ENCODE peak calls at places on chromosomes 11 and 22, in five cellular contexts. K is OCI-M1; P is CD8-positive, alpha-beta T cell; Q is GM03348; F is Calu3. D is an unnamed sample.
A peak's percentile ranks its signal among the peaks of the same experiment; 100 is the strongest.

GRCh38 chr11:47111318-47111804 is 65.3 kb downstream of the ARFGAP2 start:
- DNase-seq in K (no peak), P (no peak), Q (no peak), F (no peak), D (no peak)

GRCh38 chr11:94853836-94854235 is 85.7 kb downstream of the AMOTL1 start:
- DNase-seq in K (no peak), P (no peak), Q (no peak), F (no peak), D (no peak)

GRCh38 chr22:20095521-20095920 is 15.5 kb downstream of the DGCR8 start:
- DNase-seq in K (no peak), P (no peak), Q (no peak), F (no peak), D (no peak)

GRCh38 chr11:35305670-35306382 is 113.5 kb downstream of the SLC1A2 start:
- DNase-seq in K (peak; percentile 63), P (peak; percentile 25), Q (peak; percentile 50), F (peak; percentile 20), D (peak; percentile 12)

GRCh38 chr11:42251984-42252383 is 792.5 kb upstream of the LRRC4C start:
- DNase-seq in K (no peak), P (no peak), Q (no peak), F (no peak), D (no peak)

GRCh38 chr11:624705-625635 is at the start of gene CDHR5:
- DNase-seq in K (no peak), P (no peak), Q (no peak), F (no peak), D (peak; percentile 41)

GRCh38 chr11:26137651-26138050 is 194.3 kb upstream of the ANO3 start:
- DNase-seq in K (no peak), P (no peak), Q (no peak), F (no peak), D (no peak)

GRCh38 chr11:66841861-66842260 is 1.4 kb upstream of the RCE1 start:
- DNase-seq in K (no peak), P (no peak), Q (no peak), F (no peak), D (no peak)

GRCh38 chr11:85603220-85603619 is 23.9 kb downstream of the DLG2 start:
- DNase-seq in K (no peak), P (no peak), Q (no peak), F (no peak), D (no peak)

GRCh38 chr11:520428-521178 is 13.6 kb upstream of the RNH1 start:
- DNase-seq in K (no peak), P (no peak), Q (no peak), F (no peak), D (peak; percentile 28)

GRCh38 chr11:68655406-68655805 is 28.9 kb upstream of the GAL start:
- DNase-seq in K (no peak), P (no peak), Q (no peak), F (no peak), D (no peak)

GRCh38 chr11:61446211-61446651 is 16.3 kb downstream of the SDHAF2 start:
- DNase-seq in K (peak; percentile 86), P (peak; percentile 49), Q (peak; percentile 93), F (peak; percentile 88), D (peak; percentile 78)

GRCh38 chr22:37229805-37230672 is 14.0 kb downstream of the RAC2 start:
- DNase-seq in K (peak; percentile 77), P (peak; percentile 87), Q (peak; percentile 80), F (no peak), D (no peak)

GRCh38 chr22:38316340-38317236 is 645 bp downstream of the CSNK1E start:
- DNase-seq in K (peak; percentile 63), P (peak; percentile 54), Q (peak; percentile 86), F (peak; percentile 52), D (no peak)

GRCh38 chr11:132734217-132734616 is 798.1 kb downstream of the OPCML start:
- DNase-seq in K (no peak), P (no peak), Q (peak; percentile 81), F (no peak), D (no peak)

GRCh38 chr11:87597696-87598095 is 560.0 kb downstream of the TMEM135 start:
- DNase-seq in K (no peak), P (no peak), Q (no peak), F (no peak), D (no peak)

GRCh38 chr22:46748948-46749681 is 11.1 kb upstream of the CERK start:
- DNase-seq in K (no peak), P (peak; percentile 69), Q (peak; percentile 56), F (peak; percentile 43), D (no peak)

GRCh38 chr11:66311470-66311964 is 5.3 kb downstream of the CD248 start:
- DNase-seq in K (no peak), P (no peak), Q (no peak), F (no peak), D (no peak)

GRCh38 chr11:45927332-45927683 is 4.9 kb downstream of the LARGE2 start:
- DNase-seq in K (no peak), P (no peak), Q (no peak), F (no peak), D (no peak)

GRCh38 chr11:59668188-59668949 is 468 bp downstream of the PATL1 start:
- DNase-seq in K (peak; percentile 81), P (no peak), Q (peak; percentile 66), F (peak; percentile 46), D (peak; percentile 53)

GRCh38 chr22:23402275-23403151 is 177.6 kb downstream of the IGLL1 start:
- DNase-seq in K (peak; percentile 36), P (peak; percentile 21), Q (peak; percentile 64), F (peak; percentile 88), D (peak; percentile 67)

GRCh38 chr11:70495351-70496310 is 97.3 kb downstream of the CTTN start:
- DNase-seq in K (no peak), P (no peak), Q (no peak), F (no peak), D (no peak)

GRCh38 chr11:96338910-96339703 is 3.9 kb downstream of the MAML2 start:
- DNase-seq in K (peak; percentile 49), P (no peak), Q (peak; percentile 21), F (no peak), D (peak; percentile 25)

GRCh38 chr22:49392841-49393510 is 434.7 kb downstream of the BRD1 start:
- DNase-seq in K (no peak), P (no peak), Q (no peak), F (no peak), D (no peak)

GRCh38 chr22:31952459-31952858 is 8.1 kb downstream of the YWHAH start:
- DNase-seq in K (no peak), P (no peak), Q (peak; percentile 78), F (no peak), D (no peak)

GRCh38 chr11:112858289-112859023 is 102.8 kb upstream of the NCAM1 start:
- DNase-seq in K (no peak), P (no peak), Q (no peak), F (no peak), D (no peak)

GRCh38 chr11:120102050-120102861 is 35.7 kb downstream of the TRIM29 start:
- DNase-seq in K (no peak), P (no peak), Q (no peak), F (no peak), D (no peak)

GRCh38 chr11:36454991-36455611 is 55.0 kb downstream of the TRAF6 start:
- DNase-seq in K (no peak), P (no peak), Q (no peak), F (no peak), D (no peak)

GRCh38 chr22:38729946-38730345 is 24.2 kb downstream of the GTPBP1 start:
- DNase-seq in K (no peak), P (no peak), Q (no peak), F (no peak), D (no peak)

GRCh38 chr11:118484405-118484804 is 42.9 kb upstream of the TTC36 start:
- DNase-seq in K (no peak), P (no peak), Q (no peak), F (no peak), D (no peak)

GRCh38 chr22:18974477-18975180 is 38.5 kb upstream of the PRODH start:
- DNase-seq in K (no peak), P (no peak), Q (no peak), F (no peak), D (no peak)

GRCh38 chr11:83157755-83158473 is 983 bp downstream of the PCF11 start:
- DNase-seq in K (peak; percentile 99), P (peak; percentile 30), Q (peak; percentile 66), F (peak; percentile 32), D (peak; percentile 39)

GRCh38 chr22:39418696-39419095 is 19.1 kb downstream of the TAB1 start:
- DNase-seq in K (no peak), P (no peak), Q (no peak), F (no peak), D (no peak)

GRCh38 chr22:47647181-47647580 is 884.7 kb downstream of the TBC1D22A start:
- DNase-seq in K (no peak), P (no peak), Q (no peak), F (no peak), D (no peak)

GRCh38 chr11:87722756-87723599 is 452.3 kb downstream of the RAB38 start:
- DNase-seq in K (peak; percentile 84), P (no peak), Q (peak; percentile 46), F (peak; percentile 48), D (peak; percentile 7)

GRCh38 chr11:24005202-24005876 is 491.5 kb upstream of the LUZP2 start:
- DNase-seq in K (no peak), P (no peak), Q (no peak), F (no peak), D (no peak)

GRCh38 chr11:19814421-19814820 is 101.8 kb downstream of the NAV2 start:
- DNase-seq in K (no peak), P (no peak), Q (no peak), F (no peak), D (no peak)

GRCh38 chr22:49865156-49865555 is 11.5 kb downstream of the ZBED4 start:
- DNase-seq in K (no peak), P (no peak), Q (no peak), F (no peak), D (no peak)

D was measured in HepG2.